ENCODE peak calls at places on chromosomes 6 and 20, in six cellular contexts. J is GM12878, F is HEK293T, M is WTC11, A is HepG2, Y is HCT116. T is an unnamed sample.

GRCh38 chr6:1416191-1416764 is 26.9 kb downstream of the FOXF2 start:
- DNase-seq in J (no peak), F (no peak), M (peak), A (no peak), Y (no peak), T (no peak)

GRCh38 chr20:56826971-56827645 is 198.0 kb downstream of the TFAP2C start:
- DNase-seq in J (no peak), F (no peak), M (no peak), A (no peak), Y (no peak), T (no peak)

GRCh38 chr6:43768983-43769525 is 957 bp upstream of the VEGFA start:
- DNase-seq in J (no peak), F (no peak), M (peak), A (no peak), Y (no peak), T (no peak)

GRCh38 chr6:135037541-135037940 is 17.1 kb downstream of the HBS1L start:
- DNase-seq in J (no peak), F (no peak), M (no peak), A (no peak), Y (no peak), T (no peak)

GRCh38 chr6:26022166-26022510 is 59.5 kb downstream of the TRIM38 start:
- DNase-seq in J (peak), F (peak), M (no peak), A (no peak), Y (peak), T (no peak)

GRCh38 chr6:91476000-91476399 is 889.1 kb upstream of the MAP3K7 start:
- DNase-seq in J (no peak), F (peak), M (no peak), A (peak), Y (no peak), T (no peak)

GRCh38 chr6:157693867-157694266 is 129.2 kb upstream of the SNX9 start:
- DNase-seq in J (no peak), F (no peak), M (no peak), A (no peak), Y (no peak), T (no peak)

GRCh38 chr6:75563032-75563431 is 38.6 kb upstream of the SENP6 start:
- DNase-seq in J (no peak), F (peak), M (peak), A (peak), Y (peak), T (peak)

GRCh38 chr6:42378125-42378524 is 73.6 kb downstream of the TRERF1 start:
- DNase-seq in J (no peak), F (no peak), M (no peak), A (no peak), Y (no peak), T (no peak)

GRCh38 chr20:24838551-24839530 is 110.2 kb upstream of the CST7 start:
- DNase-seq in J (peak), F (no peak), M (no peak), A (no peak), Y (no peak), T (no peak)

GRCh38 chr20:35720165-35721123 is 21.2 kb downstream of the ROMO1 start:
- DNase-seq in J (no peak), F (no peak), M (no peak), A (no peak), Y (no peak), T (no peak)

GRCh38 chr6:92352130-92352529 is 1067.2 kb downstream of the EPHA7 start:
- DNase-seq in J (no peak), F (no peak), M (no peak), A (no peak), Y (no peak), T (no peak)

GRCh38 chr20:39800111-39800510 is 838.0 kb downstream of the DHX35 start:
- DNase-seq in J (peak), F (no peak), M (no peak), A (no peak), Y (no peak), T (no peak)

GRCh38 chr20:61807426-61808160 is 258.1 kb downstream of the TAF4 start:
- DNase-seq in J (no peak), F (no peak), M (peak), A (no peak), Y (no peak), T (no peak)

GRCh38 chr6:169853196-169854082 is 102.0 kb downstream of the ERMARD start:
- DNase-seq in J (no peak), F (no peak), M (no peak), A (no peak), Y (no peak), T (no peak)

GRCh38 chr20:63711085-63711645 is 3.3 kb downstream of the ZGPAT start:
- DNase-seq in J (no peak), F (no peak), M (no peak), A (no peak), Y (no peak), T (no peak)

GRCh38 chr6:31792741-31793140 is 2.8 kb downstream of the VARS1 start:
- DNase-seq in J (no peak), F (no peak), M (no peak), A (no peak), Y (peak), T (no peak)

GRCh38 chr6:105667061-105667460 is 264.2 kb upstream of the PREP start:
- DNase-seq in J (no peak), F (no peak), M (no peak), A (no peak), Y (no peak), T (no peak)

GRCh38 chr20:41910558-41910957 is 292.4 kb upstream of the CHD6 start:
- DNase-seq in J (no peak), F (no peak), M (no peak), A (no peak), Y (no peak), T (no peak)

GRCh38 chr6:146865756-146866266 is 267.0 kb downstream of the ADGB start:
- DNase-seq in J (no peak), F (no peak), M (no peak), A (no peak), Y (no peak), T (no peak)

GRCh38 chr20:24754691-24755090 is 194.4 kb upstream of the CST7 start:
- DNase-seq in J (no peak), F (no peak), M (no peak), A (no peak), Y (no peak), T (no peak)

GRCh38 chr6:79574636-79575035 is 37.4 kb upstream of the LCA5 start:
- DNase-seq in J (no peak), F (no peak), M (no peak), A (peak), Y (peak), T (no peak)

GRCh38 chr20:32634041-32634805 is 39.5 kb downstream of the C20orf203 start:
- DNase-seq in J (no peak), F (no peak), M (no peak), A (no peak), Y (no peak), T (no peak)

DNA sequence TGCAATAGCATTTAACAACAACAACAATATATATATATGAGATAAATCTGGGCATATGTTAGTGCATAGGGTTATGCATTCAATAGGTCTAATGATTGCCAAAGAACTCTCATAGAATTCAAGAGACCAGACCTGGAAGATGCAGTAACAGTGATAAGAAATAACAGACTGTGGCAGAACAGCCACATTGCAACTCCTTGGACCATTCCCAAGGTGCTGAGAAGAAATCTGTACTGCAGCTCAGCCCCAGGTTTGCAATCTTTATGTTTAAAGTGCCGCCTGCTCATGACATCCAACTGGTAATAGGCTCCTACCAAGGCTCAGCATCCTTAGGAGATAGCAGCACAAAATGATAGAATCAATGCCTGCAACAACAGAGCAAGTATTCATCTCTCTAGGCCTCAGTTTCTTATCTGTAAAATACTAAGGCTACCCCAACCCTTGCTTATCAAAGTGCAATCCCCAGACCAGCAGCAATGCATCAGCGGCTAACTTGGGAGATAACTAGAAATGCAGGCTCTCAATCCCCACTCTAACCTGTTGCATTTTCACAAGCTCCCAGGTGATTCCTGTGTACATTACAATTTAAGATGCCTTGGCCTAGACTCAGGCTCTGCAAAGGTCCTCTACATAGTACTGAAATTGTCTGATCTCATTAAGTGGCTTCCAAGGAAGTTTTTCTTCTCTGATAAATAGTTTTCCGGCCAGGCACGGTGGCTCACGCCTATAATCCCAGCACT is 30.6 kb upstream of the PIM1 start:
- DNase-seq in J (no peak), F (no peak), M (no peak), A (no peak), Y (no peak), T (no peak)
- TF ChIP-seq SP1 in J (no peak), F (no peak), M (no peak), A (no peak), Y (no peak), T (no peak)

GRCh38 chr20:50995506-50995905 is 27.4 kb downstream of the KCNG1 start:
- DNase-seq in J (no peak), F (no peak), M (no peak), A (no peak), Y (no peak), T (no peak)
- TF ChIP-seq SP1 in J (no peak), F (no peak), M (no peak), A (no peak), Y (no peak), T (no peak)

DNA sequence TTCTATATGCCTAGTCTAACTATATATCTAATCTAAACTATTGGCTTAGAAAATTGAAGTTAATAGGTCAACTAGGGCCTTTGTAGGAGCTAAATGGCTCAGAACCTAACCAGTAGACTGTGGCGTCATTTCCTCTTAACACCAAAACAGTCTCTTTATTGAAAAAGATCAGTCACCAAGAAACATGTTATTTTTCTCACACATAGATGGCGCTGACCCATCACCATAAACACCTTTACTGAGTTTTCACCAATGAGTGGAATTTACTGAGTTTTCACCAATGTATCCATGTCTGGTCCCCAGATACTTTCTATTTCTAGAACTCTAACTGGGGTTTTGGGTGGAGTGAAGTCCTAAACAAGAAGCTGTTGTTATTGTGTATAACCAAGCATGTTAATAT is 636.0 kb downstream of the BCKDHB start:
- DNase-seq in J (no peak), F (peak), M (no peak), A (peak), Y (peak), T (no peak)
- TF ChIP-seq SP1 in J (no peak), F (no peak), M (no peak), A (no peak), Y (no peak), T (no peak)

GRCh38 chr20:33910529-33911327 is 83.0 kb upstream of the RALY start:
- DNase-seq in J (no peak), F (no peak), M (no peak), A (no peak), Y (no peak), T (no peak)
- TF ChIP-seq SP1 in J (no peak), F (no peak), M (no peak), A (no peak), Y (no peak), T (no peak)

GRCh38 chr6:16876201-16876600 is 114.9 kb upstream of the ATXN1 start:
- DNase-seq in J (no peak), F (no peak), M (no peak), A (no peak), Y (no peak), T (no peak)
- TF ChIP-seq SP1 in J (no peak), F (no peak), M (no peak), A (no peak), Y (no peak), T (no peak)

DNA sequence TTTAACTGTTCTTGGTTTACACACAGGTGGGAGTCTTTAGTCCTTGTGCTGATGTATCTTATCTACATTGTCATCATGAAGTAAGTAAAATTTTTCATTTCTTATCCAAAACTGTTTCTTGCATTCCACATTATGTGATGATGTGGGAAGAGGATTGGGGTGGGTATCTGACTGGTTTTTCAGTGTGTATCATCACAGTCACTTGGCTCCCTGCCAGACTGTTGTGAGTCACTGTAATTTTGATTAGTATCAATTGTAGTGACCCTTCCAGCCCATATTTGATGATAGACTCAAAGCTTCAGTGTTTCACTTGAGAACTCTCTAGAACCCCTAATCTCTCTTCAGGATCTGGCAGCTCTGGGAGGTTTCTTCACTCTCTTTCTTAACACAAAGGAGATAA is 84.5 kb upstream of the RIN2 start:
- DNase-seq in J (no peak), F (no peak), M (no peak), A (no peak), Y (no peak), T (no peak)
- TF ChIP-seq SP1 in J (no peak), F (no peak), M (no peak), A (no peak), Y (no peak), T (no peak)